ENCODE peak calls at places on chromosomes 5 and 9, in nine cellular contexts. Q, I, V, C, P, Z, X, R and N are unnamed samples.

GRCh38 chr9:94912700-94913249 is 186.3 kb downstream of the AOPEP start:
- DNase-seq in Z (peak), C (peak), R (no peak), I (no peak), Q (peak), X (no peak), V (peak), P (no peak), N (no peak)

GRCh38 chr5:180515294-180515693 is 21.1 kb downstream of the CNOT6 start:
- DNase-seq in C (no peak), P (no peak), Z (no peak), V (no peak), X (no peak), R (no peak), Q (no peak), I (no peak), N (no peak)

GRCh38 chr5:143435207-143435657 is 31.7 kb upstream of the NR3C1 start:
- DNase-seq in I (no peak), V (no peak), X (peak), C (no peak), Q (peak), R (no peak), P (peak), Z (no peak), N (no peak)

GRCh38 chr9:86098793-86099694 is at the start of gene GOLM1:
- DNase-seq in X (no peak), Z (no peak), P (peak), C (peak), V (peak), I (no peak), Q (no peak), R (peak), N (peak)

GRCh38 chr5:119319890-119320289 is 35.9 kb upstream of the TNFAIP8 start:
- DNase-seq in Q (no peak), C (no peak), P (no peak), V (no peak), X (no peak), R (no peak), Z (no peak), I (no peak), N (no peak)

GRCh38 chr5:73151733-73152410 is 21.1 kb upstream of the TMEM174 start:
- DNase-seq in V (no peak), Z (no peak), C (no peak), X (no peak), R (no peak), I (no peak), Q (no peak), P (no peak), N (no peak)

GRCh38 chr9:99269429-99269828 is 47.3 kb downstream of the SEC61B start:
- DNase-seq in I (peak), X (no peak), Z (peak), C (no peak), R (no peak), P (no peak), Q (no peak), V (peak), N (no peak)

GRCh38 chr5:97838214-97838613 is 655.2 kb upstream of the RIOK2 start:
- DNase-seq in I (peak), P (peak), Q (no peak), C (peak), R (no peak), Z (peak), X (no peak), V (peak), N (no peak)

GRCh38 chr9:73871636-73872035 is 625.5 kb upstream of the RORB start:
- DNase-seq in P (no peak), C (no peak), Z (no peak), I (no peak), X (no peak), R (no peak), Q (no peak), V (no peak), N (no peak)

GRCh38 chr9:134319306-134320194 is 6.7 kb upstream of the RXRA start:
- DNase-seq in X (no peak), V (no peak), Q (no peak), P (no peak), I (no peak), R (no peak), Z (no peak), C (no peak), N (peak)

GRCh38 chr9:75941577-75942311 is 51.3 kb downstream of the PCSK5 start:
- DNase-seq in Z (no peak), C (no peak), Q (no peak), X (no peak), I (no peak), P (no peak), R (no peak), V (no peak), N (no peak)

GRCh38 chr5:112312295-112312694 is 106.8 kb downstream of the EPB41L4A start:
- DNase-seq in V (no peak), P (no peak), C (no peak), Q (no peak), Z (no peak), I (no peak), R (no peak), X (no peak), N (no peak)

GRCh38 chr5:132489051-132489770 is 1.4 kb downstream of the IRF1 start:
- DNase-seq in Q (peak), I (no peak), Z (no peak), X (peak), V (no peak), C (no peak), R (peak), P (no peak), N (no peak)

GRCh38 chr9:104984121-104984520 is 56.2 kb upstream of the ABCA1 start:
- DNase-seq in R (no peak), Q (no peak), Z (no peak), P (no peak), X (no peak), C (no peak), I (no peak), V (no peak), N (no peak)

GRCh38 chr9:117887383-117887782 is 183.2 kb downstream of the TLR4 start:
- DNase-seq in Q (no peak), P (no peak), C (peak), I (no peak), X (no peak), Z (no peak), R (no peak), V (no peak), N (no peak)

GRCh38 chr5:43400082-43400481 is 12.1 kb downstream of the CCL28 start:
- DNase-seq in C (peak), Z (no peak), I (no peak), V (peak), P (no peak), R (no peak), X (no peak), Q (no peak), N (no peak)

GRCh38 chr9:129290606-129291005 is 112.5 kb upstream of the IER5L start:
- DNase-seq in C (no peak), X (no peak), Z (no peak), I (no peak), V (no peak), Q (no peak), P (no peak), R (no peak), N (no peak)

GRCh38 chr9:129703667-129704355 is 38.4 kb downstream of the PRRX2 start:
- DNase-seq in R (no peak), I (peak), Q (peak), P (no peak), X (no peak), Z (no peak), C (no peak), V (no peak), N (no peak)

GRCh38 chr9:136614372-136614922 is 48.3 kb upstream of the EGFL7 start:
- DNase-seq in P (no peak), C (no peak), Z (peak), R (no peak), I (peak), Q (no peak), V (no peak), X (no peak), N (no peak)

GRCh38 chr5:173051746-173052145 is 4.4 kb upstream of the CREBRF start:
- DNase-seq in Z (no peak), V (peak), P (no peak), Q (no peak), R (no peak), I (peak), C (no peak), X (no peak), N (no peak)

GRCh38 chr5:104412649-104413240 is 850.2 kb upstream of the NUDT12 start:
- DNase-seq in Q (no peak), X (no peak), P (peak), I (no peak), Z (no peak), R (no peak), C (peak), V (peak), N (peak)

GRCh38 chr5:28344803-28345433 is 1306.5 kb upstream of the CDH9 start:
- DNase-seq in Z (no peak), R (no peak), X (no peak), C (peak), I (no peak), V (peak), Q (no peak), P (peak), N (no peak)

GRCh38 chr5:73253047-73253660 is 80.2 kb downstream of the TMEM174 start:
- DNase-seq in X (no peak), I (no peak), V (no peak), Z (no peak), C (no peak), Q (no peak), R (no peak), P (no peak), N (no peak)

GRCh38 chr5:69217732-69218568 is 16.7 kb upstream of the CDK7 start:
- DNase-seq in X (peak), Q (peak), I (peak), R (peak), Z (peak), V (peak), P (peak), C (peak), N (peak)

GRCh38 chr9:133088756-133089155 is 27.0 kb downstream of the CEL start:
- DNase-seq in C (no peak), X (no peak), I (no peak), P (no peak), Q (no peak), R (no peak), V (no peak), Z (no peak), N (no peak)

GRCh38 chr9:2872307-2872940 is 28.5 kb upstream of the PUM3 start:
- DNase-seq in X (no peak), Q (no peak), V (peak), R (no peak), I (no peak), C (peak), P (peak), Z (no peak), N (no peak)

GRCh38 chr9:131584858-131585257 is 39.5 kb downstream of the PRRT1B start:
- DNase-seq in Z (no peak), X (no peak), C (no peak), R (no peak), P (no peak), V (no peak), Q (no peak), I (no peak), N (no peak)

GRCh38 chr5:19795218-19795617 is 192.8 kb downstream of the CDH18 start:
- DNase-seq in R (no peak), Q (no peak), I (no peak), V (peak), X (no peak), Z (peak), C (peak), P (no peak), N (no peak)
- TF ChIP-seq CTCF in R (no peak), Q (no peak), I (peak), V (peak), X (no peak), Z (peak), C (peak), P (no peak), N (no peak)

GRCh38 chr5:153429734-153430133 is 60.7 kb upstream of the GRIA1 start:
- DNase-seq in X (no peak), P (peak), C (no peak), V (no peak), I (no peak), Z (no peak), Q (no peak), R (no peak), N (no peak)

GRCh38 chr5:153425914-153426313 is 64.6 kb upstream of the GRIA1 start:
- DNase-seq in P (no peak), V (no peak), Q (no peak), Z (no peak), C (peak), X (no peak), R (no peak), I (no peak), N (no peak)
- TF ChIP-seq CTCF in P (no peak), V (peak), Q (no peak), Z (no peak), C (peak), X (no peak), R (no peak), I (peak), N (peak)

DNA sequence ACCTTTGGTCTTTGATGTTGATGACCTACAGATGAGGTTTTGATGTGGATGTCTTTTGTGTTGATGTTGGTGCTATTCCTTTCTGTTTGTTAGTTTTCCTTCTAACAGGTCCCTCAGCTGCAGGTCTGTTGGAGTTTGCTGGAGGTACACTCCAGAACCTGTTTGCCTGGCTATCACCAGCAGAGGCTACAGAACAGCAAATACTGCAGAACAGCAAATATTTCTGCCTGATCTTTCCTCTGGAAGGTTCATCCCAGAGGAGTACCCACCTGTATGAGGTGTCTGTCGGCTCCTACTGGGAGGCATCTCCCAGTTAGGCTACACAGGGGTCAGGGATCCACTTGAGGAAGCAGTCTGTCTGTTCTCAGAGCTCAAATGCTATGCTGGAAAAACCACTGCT is 694.5 kb upstream of the CDH6 start:
- DNase-seq in Q (no peak), Z (no peak), V (no peak), C (no peak), I (no peak), X (no peak), P (no peak), R (no peak), N (no peak)
- TF ChIP-seq CTCF in Q (no peak), Z (no peak), V (no peak), C (no peak), I (no peak), X (no peak), P (no peak), R (no peak), N (no peak)

DNA sequence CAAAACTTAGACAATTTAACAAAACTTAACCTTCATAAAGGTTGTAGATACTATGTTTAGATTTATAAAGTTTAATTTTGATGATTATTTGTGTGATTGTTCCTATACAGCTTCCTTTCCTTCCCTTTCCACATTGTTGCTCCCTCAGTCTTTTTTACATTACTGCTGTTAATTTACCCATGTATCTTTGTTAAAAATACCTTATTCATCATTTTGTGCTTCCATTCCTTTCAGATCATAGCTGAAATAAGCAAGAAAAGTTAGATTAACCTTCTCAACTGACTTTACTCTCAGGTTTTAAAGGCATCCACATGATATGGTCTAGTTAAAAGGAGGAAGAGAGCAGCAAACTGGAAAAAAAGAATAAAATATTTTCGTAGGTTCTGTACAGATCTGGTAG is 2.0 kb downstream of the SMAD5 start:
- DNase-seq in X (no peak), Z (no peak), R (no peak), I (no peak), V (no peak), C (no peak), P (no peak), Q (no peak), N (no peak)
- TF ChIP-seq CTCF in X (no peak), Z (no peak), R (no peak), I (no peak), V (no peak), C (no peak), P (no peak), Q (no peak), N (no peak)

DNA sequence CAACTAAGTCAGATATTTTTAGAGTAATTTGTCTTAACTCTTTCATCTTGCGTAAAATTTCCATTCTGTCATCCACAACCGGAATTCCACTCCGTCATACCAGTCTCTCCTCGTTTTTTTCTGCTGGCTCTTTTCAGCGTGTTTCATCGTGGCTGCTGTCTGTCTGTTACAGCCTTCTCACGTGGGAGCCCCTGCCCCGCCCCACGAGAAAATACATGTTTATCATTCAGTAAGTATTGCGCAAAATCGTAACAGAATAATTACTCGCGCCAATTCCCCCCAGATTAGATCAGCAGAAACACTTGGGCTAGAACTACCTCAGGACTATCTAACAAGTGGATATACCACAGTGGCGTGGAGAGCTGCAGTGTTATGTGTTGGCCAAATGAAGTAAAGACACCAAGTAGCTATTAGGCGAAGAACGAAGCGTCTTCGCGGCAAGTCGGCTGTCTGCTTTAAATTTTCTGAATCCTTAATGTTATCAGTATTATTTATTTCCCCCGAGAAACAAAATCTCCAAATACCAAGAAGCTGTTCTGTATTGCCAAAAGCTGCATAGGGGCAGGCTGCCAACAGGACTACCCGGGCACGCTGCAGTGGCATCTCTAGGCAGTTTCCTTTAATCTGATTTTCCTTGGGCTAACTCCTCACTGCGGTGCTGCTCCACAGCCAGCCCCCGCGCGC is 566 bp upstream of the FOCAD start:
- DNase-seq in I (peak), C (peak), Z (no peak), Q (peak), R (peak), V (peak), X (peak), P (peak), N (no peak)
- TF ChIP-seq CTCF in I (no peak), C (no peak), Z (no peak), Q (no peak), R (no peak), V (no peak), X (no peak), P (no peak), N (no peak)

GRCh38 chr9:124309665-124310064 is 51.9 kb downstream of the NEK6 start:
- DNase-seq in X (no peak), Q (no peak), R (no peak), C (peak), I (peak), P (no peak), Z (peak), V (peak), N (no peak)

GRCh38 chr9:124313940-124314339 is 56.2 kb downstream of the NEK6 start:
- DNase-seq in C (no peak), R (no peak), V (no peak), Z (no peak), X (no peak), Q (no peak), I (no peak), P (no peak), N (no peak)

GRCh38 chr9:124311283-124311682 is 53.5 kb downstream of the NEK6 start:
- DNase-seq in X (no peak), R (no peak), I (no peak), Z (no peak), Q (no peak), C (no peak), P (no peak), V (no peak), N (no peak)

GRCh38 chr9:124315856-124316255 is 58.1 kb downstream of the NEK6 start:
- DNase-seq in I (no peak), C (no peak), Z (no peak), Q (no peak), V (no peak), X (no peak), P (no peak), R (no peak), N (no peak)

GRCh38 chr9:124312290-124313265 is 54.8 kb downstream of the NEK6 start:
- DNase-seq in C (no peak), X (no peak), R (no peak), Z (no peak), V (no peak), Q (no peak), I (no peak), P (no peak), N (no peak)
- TF ChIP-seq CTCF in C (no peak), X (no peak), R (no peak), Z (no peak), V (no peak), Q (no peak), I (no peak), P (no peak), N (no peak)

GRCh38 chr9:88741335-88741734 is 206.4 kb downstream of the NXNL2 start:
- DNase-seq in X (no peak), R (no peak), V (peak), P (peak), I (no peak), Q (no peak), C (no peak), Z (no peak), N (no peak)
- TF ChIP-seq CTCF in X (no peak), R (no peak), V (peak), P (peak), I (peak), Q (no peak), C (peak), Z (peak), N (peak)

DNA sequence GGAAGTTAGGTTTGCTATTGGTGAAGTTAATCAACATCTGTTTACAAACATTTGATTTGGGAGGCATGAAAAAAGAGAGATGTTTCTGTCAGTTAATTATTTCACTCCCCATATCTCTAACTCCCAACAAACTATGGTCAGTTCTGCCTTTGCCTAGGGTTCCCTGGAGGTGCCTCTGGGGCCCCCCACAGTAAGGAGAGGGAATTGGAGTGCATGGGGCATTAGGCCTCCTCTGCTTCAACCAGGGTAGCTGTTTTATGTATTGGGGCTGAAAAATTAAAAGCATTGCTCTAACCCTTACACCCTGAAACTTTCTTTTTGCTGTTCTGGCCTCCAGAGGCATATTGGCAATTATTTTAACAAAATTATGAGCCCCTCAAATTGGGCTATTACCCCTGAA is 32.3 kb downstream of the RUSC2 start:
- DNase-seq in Z (no peak), Q (no peak), R (no peak), X (no peak), I (no peak), P (no peak), C (no peak), V (no peak), N (no peak)
- TF ChIP-seq CTCF in Z (peak), Q (no peak), R (no peak), X (no peak), I (peak), P (no peak), C (no peak), V (no peak), N (no peak)